ENCODE peak calls at places on chromosomes 11 and 22, in ten cellular contexts. E is smooth muscle cell of the brain vasculature; K is T-helper 17 cell; S is transverse colon; A is globus pallidus; W is ELF-1; T is stimulated activated naive CD4-positive, alpha-beta T cell treated with Interleukin-2 at 50 U/mL for 16 hours; J is activated CD8-positive, alpha-beta memory T cell treated with anti-CD3 and anti-CD28 coated beads, Interleukin-2, amount 50 U/mL, for 48 hours; L is EH; I is stimulated activated naive CD8-positive, alpha-beta T cell treated with anti-CD3 and anti-CD28 coated beads, Interleukin-15, amount 100 ng/mL, for 72 hours. D is an unnamed sample.

GRCh38 chr22:42905217-42905616 is 48.1 kb upstream of the ARFGAP3 start:
- DNase-seq in L (no peak), A (no peak), J (no peak), S (no peak), I (no peak), K (no peak), W (no peak), T (no peak), E (no peak), D (no peak)

GRCh38 chr22:48475661-48476345 is 1351.9 kb downstream of the BRD1 start:
- DNase-seq in T (no peak), E (no peak), A (no peak), S (no peak), J (peak), W (no peak), I (no peak), L (no peak), K (no peak), D (no peak)

GRCh38 chr11:1887451-1888346 is 4.0 kb downstream of the PRR33 start:
- DNase-seq in L (no peak), A (no peak), W (no peak), S (no peak), I (no peak), K (no peak), T (no peak), E (no peak), J (peak), D (no peak)

GRCh38 chr11:128772814-128773213 is 78.9 kb downstream of the FLI1 start:
- DNase-seq in E (no peak), A (no peak), T (peak), J (peak), L (no peak), W (no peak), I (peak), S (peak), K (peak), D (no peak)

GRCh38 chr11:35144103-35144741 is 5.3 kb downstream of the CD44 start:
- DNase-seq in T (peak), W (no peak), J (peak), S (peak), K (peak), I (peak), L (peak), E (no peak), A (no peak), D (peak)

GRCh38 chr11:1832181-1832988 is 2.4 kb upstream of the SYT8 start:
- DNase-seq in W (peak), K (peak), E (no peak), I (peak), A (no peak), T (peak), J (peak), S (peak), L (peak), D (peak)

GRCh38 chr11:13169709-13170108 is 107.9 kb upstream of the BMAL1 start:
- DNase-seq in L (peak), S (no peak), J (no peak), K (no peak), A (no peak), W (no peak), T (no peak), E (peak), I (no peak), D (no peak)

GRCh38 chr11:64028398-64029115 is 7.2 kb upstream of the FLRT1 start:
- DNase-seq in J (no peak), E (no peak), S (no peak), A (no peak), W (peak), L (peak), I (no peak), T (no peak), K (no peak), D (no peak)

GRCh38 chr11:1333091-1333772 is 23.8 kb upstream of the TOLLIP start:
- DNase-seq in J (no peak), W (no peak), E (no peak), K (no peak), T (no peak), A (no peak), I (no peak), S (no peak), L (no peak), D (no peak)

GRCh38 chr11:29022676-29023075 is 914.5 kb downstream of the METTL15 start:
- DNase-seq in L (peak), J (no peak), I (no peak), K (no peak), E (no peak), A (no peak), W (no peak), S (no peak), T (no peak), D (no peak)

GRCh38 chr11:70471254-70471653 is 72.9 kb downstream of the CTTN start:
- DNase-seq in E (no peak), K (no peak), L (peak), T (no peak), S (no peak), I (no peak), A (no peak), J (no peak), W (peak), D (no peak)

GRCh38 chr22:40405178-40406062 is 35.0 kb downstream of the SGSM3 start:
- DNase-seq in K (no peak), S (no peak), A (no peak), T (no peak), L (no peak), J (no peak), E (no peak), W (no peak), I (no peak), D (no peak)

GRCh38 chr11:63768232-63769043 is at the start of gene ZFTA:
- DNase-seq in K (peak), A (peak), I (peak), L (peak), W (peak), T (peak), S (peak), J (peak), E (no peak), D (peak)

GRCh38 chr11:94525933-94526332 is 13.7 kb downstream of the C11orf97 start:
- DNase-seq in K (no peak), S (peak), I (no peak), L (peak), E (peak), T (no peak), W (no peak), A (peak), J (no peak), D (no peak)

GRCh38 chr11:95296165-95296564 is 65.2 kb upstream of the SESN3 start:
- DNase-seq in S (peak), J (no peak), L (no peak), A (no peak), I (no peak), W (no peak), E (no peak), K (no peak), T (no peak), D (no peak)

GRCh38 chr22:45972868-45973212 is 4.1 kb downstream of the WNT7B start:
- DNase-seq in A (no peak), J (no peak), E (no peak), S (no peak), T (no peak), W (no peak), K (no peak), L (no peak), I (no peak), D (no peak)

GRCh38 chr22:40400173-40400572 is 29.8 kb downstream of the SGSM3 start:
- DNase-seq in W (no peak), S (peak), J (peak), T (no peak), L (no peak), K (no peak), E (no peak), A (no peak), I (peak), D (peak)

GRCh38 chr11:30908272-30908671 is 322.1 kb upstream of the MPPED2 start:
- DNase-seq in L (no peak), K (no peak), J (no peak), E (no peak), I (no peak), T (no peak), S (no peak), A (no peak), W (no peak), D (no peak)

GRCh38 chr22:45534339-45535192 is 31.9 kb downstream of the FBLN1 start:
- DNase-seq in E (no peak), T (no peak), S (no peak), A (no peak), K (no peak), L (peak), I (no peak), J (no peak), W (no peak), D (no peak)

GRCh38 chr11:44884056-44884455 is 66.6 kb downstream of the TP53I11 start:
- DNase-seq in L (no peak), K (no peak), E (no peak), S (peak), T (no peak), W (no peak), J (no peak), A (no peak), I (no peak), D (no peak)

GRCh38 chr11:127017482-127017881 is 16.9 kb upstream of the KIRREL3 start:
- DNase-seq in L (peak), K (no peak), S (no peak), J (no peak), T (no peak), I (no peak), W (peak), A (no peak), E (no peak), D (no peak)

GRCh38 chr11:12280838-12281565 is 96.4 kb upstream of the PARVA start:
- DNase-seq in J (peak), T (no peak), L (no peak), E (no peak), A (no peak), W (no peak), I (no peak), K (no peak), S (no peak), D (peak)

GRCh38 chr22:47609653-47610052 is 847.2 kb downstream of the TBC1D22A start:
- DNase-seq in W (no peak), S (no peak), I (no peak), A (no peak), K (no peak), T (no peak), L (no peak), E (no peak), J (no peak), D (no peak)

GRCh38 chr11:79441159-79441875 is 487 bp upstream of the TENM4 start:
- DNase-seq in T (no peak), S (no peak), L (peak), E (no peak), K (no peak), J (no peak), W (peak), A (peak), I (no peak), D (no peak)

GRCh38 chr11:46198245-46198872 is 77.1 kb upstream of the PHF21A start:
- DNase-seq in A (no peak), E (no peak), L (no peak), W (no peak), K (no peak), T (no peak), J (no peak), I (no peak), S (no peak), D (no peak)

GRCh38 chr11:92886243-92886905 is 83.1 kb upstream of the MTNR1B start:
- DNase-seq in L (peak), W (peak), T (no peak), S (peak), K (no peak), J (no peak), I (peak), A (peak), E (peak), D (no peak)

GRCh38 chr11:19405966-19406365 is 165.2 kb upstream of the E2F8 start:
- DNase-seq in K (no peak), A (no peak), L (no peak), T (no peak), J (no peak), S (no peak), E (no peak), W (no peak), I (no peak), D (no peak)

GRCh38 chr22:27405672-27406388 is 395.7 kb downstream of the MN1 start:
- DNase-seq in J (peak), K (no peak), L (peak), W (peak), I (peak), S (peak), T (no peak), E (no peak), A (no peak), D (no peak)

GRCh38 chr11:43497144-43497543 is 138.4 kb downstream of the TTC17 start:
- DNase-seq in I (no peak), W (no peak), S (no peak), T (no peak), L (no peak), J (no peak), E (no peak), K (no peak), A (no peak), D (no peak)

GRCh38 chr11:16895306-16895705 is 118.9 kb downstream of the PLEKHA7 start:
- DNase-seq in W (no peak), L (peak), I (no peak), K (no peak), J (no peak), T (no peak), A (no peak), S (no peak), E (no peak), D (no peak)